ENCODE peak calls at places on chromosomes 4 and X, in four cellular contexts. R is fibroblast of lung, Y is coronary artery, H is ascending aorta. W is an unnamed sample.

GRCh38 chr4:169440446-169440845 is 169.7 kb upstream of the SH3RF1 start:
- DNase-seq in R (peak), Y (no peak), H (no peak), W (no peak)

GRCh38 chr4:915041-915474 is 17.1 kb downstream of the GAK start:
- DNase-seq in R (no peak), Y (no peak), H (peak), W (no peak)

GRCh38 chr4:8010618-8011017 is 71.0 kb upstream of the AFAP1 start:
- DNase-seq in R (peak), Y (no peak), H (no peak), W (no peak)

GRCh38 chr4:96486563-96486962 is 646.7 kb downstream of the PDHA2 start:
- DNase-seq in R (no peak), Y (no peak), H (no peak), W (no peak)

GRCh38 chr4:79042079-79042674 is 102.9 kb upstream of the PAQR3 start:
- DNase-seq in R (peak), Y (no peak), H (no peak), W (no peak)

GRCh38 chrX:31546130-31546529 is 474.3 kb upstream of the FTHL17 start:
- DNase-seq in R (peak), Y (no peak), H (peak), W (no peak)

GRCh38 chrX:24479924-24480722 is 15.0 kb downstream of the PDK3 start:
- DNase-seq in R (no peak), Y (no peak), H (no peak), W (peak)

GRCh38 chrX:9392445-9392844 is 72.4 kb upstream of the TBL1X start:
- DNase-seq in R (peak), Y (no peak), H (no peak), W (no peak)

GRCh38 chr4:119040261-119040660 is 95.4 kb upstream of the MYOZ2 start:
- DNase-seq in R (peak), Y (no peak), H (no peak), W (no peak)
- H3K27ac ChIP-seq in R (peak), Y (peak), H (peak), W (no peak)

GRCh38 chrX:73822775-73823174 is 259.8 kb downstream of the CHIC1 start:
- DNase-seq in R (no peak), Y (no peak), H (no peak), W (no peak)

GRCh38 chrX:73826996-73827395 is 264.0 kb downstream of the CHIC1 start:
- DNase-seq in R (no peak), Y (no peak), H (no peak), W (no peak)

GRCh38 chrX:73825569-73825968 is 262.6 kb downstream of the CHIC1 start:
- DNase-seq in R (no peak), Y (no peak), H (no peak), W (no peak)

GRCh38 chrX:73821921-73822559 is 259.0 kb downstream of the CHIC1 start:
- DNase-seq in R (no peak), Y (no peak), H (no peak), W (no peak)

GRCh38 chrX:73823473-73824004 is 260.5 kb downstream of the CHIC1 start:
- DNase-seq in R (no peak), Y (no peak), H (no peak), W (no peak)
- TF ChIP-seq CTCF in R (no peak), Y (no peak), H (no peak), W (no peak)

DNA sequence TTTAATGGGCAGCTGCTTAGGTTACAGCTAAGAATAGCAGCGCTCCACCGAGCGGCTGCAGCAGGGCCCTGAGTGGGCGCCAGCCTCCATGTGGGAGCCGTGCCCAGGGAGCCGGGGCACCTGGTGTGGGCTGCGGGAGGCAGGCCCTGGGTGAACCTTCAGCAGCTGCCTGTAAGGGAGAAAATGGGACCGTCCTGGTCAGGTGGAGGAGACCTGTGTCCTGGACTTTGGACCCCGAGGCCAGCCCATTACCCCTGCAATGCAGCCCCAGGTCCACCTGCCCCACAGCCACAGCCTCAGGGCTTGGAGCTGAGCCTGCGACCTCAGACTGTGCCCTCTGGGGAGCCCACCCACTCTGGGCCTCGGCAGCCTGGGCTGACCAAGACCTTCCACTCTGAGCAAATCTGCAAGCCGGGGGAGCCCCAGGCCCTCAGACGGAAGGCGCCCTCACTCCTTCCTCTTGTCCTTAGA is 21.2 kb downstream of the MSANTD1 start:
- DNase-seq in R (peak), Y (peak), H (no peak), W (no peak)
- H3K4me3 ChIP-seq in R (no peak), Y (no peak), H (no peak), W (no peak)

DNA sequence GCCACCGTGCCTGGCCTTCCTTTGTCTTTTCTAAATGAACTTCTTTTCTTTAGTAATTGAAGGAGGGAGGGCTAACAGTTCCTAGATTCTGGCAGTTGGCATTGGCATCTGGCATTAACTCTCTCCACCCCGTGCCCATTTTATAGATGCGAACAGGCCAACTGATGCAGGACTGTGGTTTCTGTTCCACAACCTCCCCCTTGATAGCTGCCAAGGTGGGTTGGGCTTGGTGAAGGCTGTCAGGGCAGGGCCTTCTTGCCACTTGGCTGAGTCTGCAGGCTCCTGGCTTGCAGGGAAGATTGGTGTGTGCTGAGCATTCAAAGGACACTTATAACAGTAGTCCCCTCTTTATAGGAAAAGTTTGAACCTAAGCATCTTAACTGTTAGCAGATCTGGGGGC is 4.3 kb downstream of the SOWAHD start:
- DNase-seq in R (peak), Y (no peak), H (no peak), W (no peak)
- H3K27ac ChIP-seq in R (no peak), Y (no peak), H (no peak), W (no peak)

GRCh38 chr4:61590881-61591280 is 390.8 kb downstream of the ADGRL3 start:
- DNase-seq in R (no peak), Y (no peak), H (no peak), W (no peak)
- TF ChIP-seq CTCF in R (peak), Y (no peak), H (no peak), W (no peak)

GRCh38 chr4:37890501-37891220 is at the start of gene TBC1D1:
- DNase-seq in R (no peak), Y (peak), H (peak), W (peak)
- H3K4me3 ChIP-seq in R (peak), Y (peak), H (peak), W (peak)

W was measured in CD8-positive, alpha-beta T cell.